ENCODE peak calls at places on chromosomes 7 and 10, in nine cellular contexts. One of them, this sample, is unnamed.

GRCh38 chr10:20247858-20248257 is 431.6 kb downstream of the PLXDC2 start:
- DNase-seq in A549: no peak
- DNase-seq in CD8-positive, alpha-beta memory T cell: no peak
- DNase-seq in G401: no peak
- DNase-seq in stimulated activated CD4-positive, alpha-beta T cell treated with anti-CD3 and anti-CD28 coated beads, Interleukin-2, amount 100 ng/mL, for 24 hours: no peak
- DNase-seq in AG10803: no peak
- DNase-seq in stimulated activated CD8-positive, alpha-beta memory T cell treated with anti-CD3 and anti-CD28 coated beads, Interleukin-15, amount 100 ng/mL, for 24 hours: no peak
- DNase-seq in posterior cingulate gyrus: no peak
- DNase-seq in right lobe of liver: no peak
- DNase-seq in this sample: no peak

GRCh38 chr10:24718031-24718855 is 5.4 kb downstream of the ARHGAP21 start:
- DNase-seq in A549: peak; percentile 77
- DNase-seq in CD8-positive, alpha-beta memory T cell: no peak
- DNase-seq in G401: peak; percentile 73
- DNase-seq in stimulated activated CD4-positive, alpha-beta T cell treated with anti-CD3 and anti-CD28 coated beads, Interleukin-2, amount 100 ng/mL, for 24 hours: no peak
- DNase-seq in AG10803: peak; percentile 88
- DNase-seq in stimulated activated CD8-positive, alpha-beta memory T cell treated with anti-CD3 and anti-CD28 coated beads, Interleukin-15, amount 100 ng/mL, for 24 hours: no peak
- DNase-seq in posterior cingulate gyrus: no peak
- DNase-seq in right lobe of liver: no peak
- DNase-seq in this sample: no peak

GRCh38 chr7:158311791-158312190 is 275.8 kb downstream of the PTPRN2 start:
- DNase-seq in A549: no peak
- DNase-seq in CD8-positive, alpha-beta memory T cell: no peak
- DNase-seq in G401: no peak
- DNase-seq in stimulated activated CD4-positive, alpha-beta T cell treated with anti-CD3 and anti-CD28 coated beads, Interleukin-2, amount 100 ng/mL, for 24 hours: no peak
- DNase-seq in AG10803: no peak
- DNase-seq in stimulated activated CD8-positive, alpha-beta memory T cell treated with anti-CD3 and anti-CD28 coated beads, Interleukin-15, amount 100 ng/mL, for 24 hours: no peak
- DNase-seq in posterior cingulate gyrus: no peak
- DNase-seq in right lobe of liver: no peak
- DNase-seq in this sample: no peak

GRCh38 chr10:47296941-47297340 is 3.1 kb upstream of the GDF10 start:
- DNase-seq in A549: no peak
- DNase-seq in CD8-positive, alpha-beta memory T cell: no peak
- DNase-seq in G401: no peak
- DNase-seq in stimulated activated CD4-positive, alpha-beta T cell treated with anti-CD3 and anti-CD28 coated beads, Interleukin-2, amount 100 ng/mL, for 24 hours: no peak
- DNase-seq in AG10803: no peak
- DNase-seq in stimulated activated CD8-positive, alpha-beta memory T cell treated with anti-CD3 and anti-CD28 coated beads, Interleukin-15, amount 100 ng/mL, for 24 hours: no peak
- DNase-seq in posterior cingulate gyrus: no peak
- DNase-seq in right lobe of liver: no peak
- DNase-seq in this sample: no peak

GRCh38 chr7:19117081-19117869 is at the start of gene TWIST1:
- DNase-seq in A549: peak; percentile 41
- DNase-seq in CD8-positive, alpha-beta memory T cell: no peak
- DNase-seq in G401: no peak
- DNase-seq in stimulated activated CD4-positive, alpha-beta T cell treated with anti-CD3 and anti-CD28 coated beads, Interleukin-2, amount 100 ng/mL, for 24 hours: peak; percentile 9
- DNase-seq in AG10803: peak; percentile 99
- DNase-seq in stimulated activated CD8-positive, alpha-beta memory T cell treated with anti-CD3 and anti-CD28 coated beads, Interleukin-15, amount 100 ng/mL, for 24 hours: no peak
- DNase-seq in posterior cingulate gyrus: no peak
- DNase-seq in right lobe of liver: peak; percentile 52
- DNase-seq in this sample: no peak

GRCh38 chr7:121344093-121344492 is 15.3 kb downstream of the WNT16 start:
- DNase-seq in A549: no peak
- DNase-seq in CD8-positive, alpha-beta memory T cell: no peak
- DNase-seq in G401: no peak
- DNase-seq in stimulated activated CD4-positive, alpha-beta T cell treated with anti-CD3 and anti-CD28 coated beads, Interleukin-2, amount 100 ng/mL, for 24 hours: no peak
- DNase-seq in AG10803: peak; percentile 40
- DNase-seq in stimulated activated CD8-positive, alpha-beta memory T cell treated with anti-CD3 and anti-CD28 coated beads, Interleukin-15, amount 100 ng/mL, for 24 hours: no peak
- DNase-seq in posterior cingulate gyrus: no peak
- DNase-seq in right lobe of liver: no peak
- DNase-seq in this sample: no peak

GRCh38 chr10:44571701-44572100 is 186.8 kb upstream of the CXCL12 start:
- DNase-seq in A549: no peak
- DNase-seq in CD8-positive, alpha-beta memory T cell: no peak
- DNase-seq in G401: no peak
- DNase-seq in stimulated activated CD4-positive, alpha-beta T cell treated with anti-CD3 and anti-CD28 coated beads, Interleukin-2, amount 100 ng/mL, for 24 hours: no peak
- DNase-seq in AG10803: peak; percentile 53
- DNase-seq in stimulated activated CD8-positive, alpha-beta memory T cell treated with anti-CD3 and anti-CD28 coated beads, Interleukin-15, amount 100 ng/mL, for 24 hours: no peak
- DNase-seq in posterior cingulate gyrus: no peak
- DNase-seq in right lobe of liver: no peak
- DNase-seq in this sample: no peak

GRCh38 chr7:22422831-22423615 is 66.1 kb upstream of the RAPGEF5 start:
- DNase-seq in A549: no peak
- DNase-seq in CD8-positive, alpha-beta memory T cell: no peak
- DNase-seq in G401: no peak
- DNase-seq in stimulated activated CD4-positive, alpha-beta T cell treated with anti-CD3 and anti-CD28 coated beads, Interleukin-2, amount 100 ng/mL, for 24 hours: no peak
- DNase-seq in AG10803: no peak
- DNase-seq in stimulated activated CD8-positive, alpha-beta memory T cell treated with anti-CD3 and anti-CD28 coated beads, Interleukin-15, amount 100 ng/mL, for 24 hours: no peak
- DNase-seq in posterior cingulate gyrus: no peak
- DNase-seq in right lobe of liver: no peak
- DNase-seq in this sample: no peak

GRCh38 chr7:101159696-101160674 is 5.4 kb downstream of the VGF start:
- DNase-seq in A549: no peak
- DNase-seq in CD8-positive, alpha-beta memory T cell: no peak
- DNase-seq in G401: no peak
- DNase-seq in stimulated activated CD4-positive, alpha-beta T cell treated with anti-CD3 and anti-CD28 coated beads, Interleukin-2, amount 100 ng/mL, for 24 hours: no peak
- DNase-seq in AG10803: no peak
- DNase-seq in stimulated activated CD8-positive, alpha-beta memory T cell treated with anti-CD3 and anti-CD28 coated beads, Interleukin-15, amount 100 ng/mL, for 24 hours: no peak
- DNase-seq in posterior cingulate gyrus: no peak
- DNase-seq in right lobe of liver: no peak
- DNase-seq in this sample: no peak

GRCh38 chr7:140225562-140226249 is 48.9 kb upstream of the KDM7A start:
- DNase-seq in A549: no peak
- DNase-seq in CD8-positive, alpha-beta memory T cell: no peak
- DNase-seq in G401: no peak
- DNase-seq in stimulated activated CD4-positive, alpha-beta T cell treated with anti-CD3 and anti-CD28 coated beads, Interleukin-2, amount 100 ng/mL, for 24 hours: no peak
- DNase-seq in AG10803: no peak
- DNase-seq in stimulated activated CD8-positive, alpha-beta memory T cell treated with anti-CD3 and anti-CD28 coated beads, Interleukin-15, amount 100 ng/mL, for 24 hours: no peak
- DNase-seq in posterior cingulate gyrus: no peak
- DNase-seq in right lobe of liver: no peak
- DNase-seq in this sample: no peak

GRCh38 chr7:20327047-20327446 is 3.7 kb upstream of the ITGB8 start:
- DNase-seq in A549: no peak
- DNase-seq in CD8-positive, alpha-beta memory T cell: no peak
- DNase-seq in G401: no peak
- DNase-seq in stimulated activated CD4-positive, alpha-beta T cell treated with anti-CD3 and anti-CD28 coated beads, Interleukin-2, amount 100 ng/mL, for 24 hours: no peak
- DNase-seq in AG10803: peak; percentile 67
- DNase-seq in stimulated activated CD8-positive, alpha-beta memory T cell treated with anti-CD3 and anti-CD28 coated beads, Interleukin-15, amount 100 ng/mL, for 24 hours: no peak
- DNase-seq in posterior cingulate gyrus: no peak
- DNase-seq in right lobe of liver: no peak
- DNase-seq in this sample: no peak

GRCh38 chr7:43572516-43573049 is 10.3 kb upstream of the STK17A start:
- DNase-seq in A549: peak; percentile 94
- DNase-seq in CD8-positive, alpha-beta memory T cell: no peak
- DNase-seq in G401: no peak
- DNase-seq in stimulated activated CD4-positive, alpha-beta T cell treated with anti-CD3 and anti-CD28 coated beads, Interleukin-2, amount 100 ng/mL, for 24 hours: peak; percentile 22
- DNase-seq in AG10803: peak; percentile 100
- DNase-seq in stimulated activated CD8-positive, alpha-beta memory T cell treated with anti-CD3 and anti-CD28 coated beads, Interleukin-15, amount 100 ng/mL, for 24 hours: no peak
- DNase-seq in posterior cingulate gyrus: no peak
- DNase-seq in right lobe of liver: no peak
- DNase-seq in this sample: no peak

GRCh38 chr10:89295597-89295996 is 6.2 kb upstream of the IFIT2 start:
- DNase-seq in A549: no peak
- DNase-seq in CD8-positive, alpha-beta memory T cell: no peak
- DNase-seq in G401: no peak
- DNase-seq in stimulated activated CD4-positive, alpha-beta T cell treated with anti-CD3 and anti-CD28 coated beads, Interleukin-2, amount 100 ng/mL, for 24 hours: no peak
- DNase-seq in AG10803: peak; percentile 94
- DNase-seq in stimulated activated CD8-positive, alpha-beta memory T cell treated with anti-CD3 and anti-CD28 coated beads, Interleukin-15, amount 100 ng/mL, for 24 hours: no peak
- DNase-seq in posterior cingulate gyrus: no peak
- DNase-seq in right lobe of liver: no peak
- DNase-seq in this sample: no peak

GRCh38 chr7:22732556-22733126 is 5.6 kb downstream of the IL6 start:
- DNase-seq in A549: peak; percentile 28
- DNase-seq in CD8-positive, alpha-beta memory T cell: no peak
- DNase-seq in G401: no peak
- DNase-seq in stimulated activated CD4-positive, alpha-beta T cell treated with anti-CD3 and anti-CD28 coated beads, Interleukin-2, amount 100 ng/mL, for 24 hours: no peak
- DNase-seq in AG10803: peak; percentile 66
- DNase-seq in stimulated activated CD8-positive, alpha-beta memory T cell treated with anti-CD3 and anti-CD28 coated beads, Interleukin-15, amount 100 ng/mL, for 24 hours: no peak
- DNase-seq in posterior cingulate gyrus: no peak
- DNase-seq in right lobe of liver: no peak
- DNase-seq in this sample: no peak

GRCh38 chr7:27914409-27914808 is 174.4 kb downstream of the TAX1BP1 start:
- DNase-seq in A549: no peak
- DNase-seq in CD8-positive, alpha-beta memory T cell: no peak
- DNase-seq in G401: peak; percentile 46
- DNase-seq in stimulated activated CD4-positive, alpha-beta T cell treated with anti-CD3 and anti-CD28 coated beads, Interleukin-2, amount 100 ng/mL, for 24 hours: no peak
- DNase-seq in AG10803: no peak
- DNase-seq in stimulated activated CD8-positive, alpha-beta memory T cell treated with anti-CD3 and anti-CD28 coated beads, Interleukin-15, amount 100 ng/mL, for 24 hours: no peak
- DNase-seq in posterior cingulate gyrus: no peak
- DNase-seq in right lobe of liver: no peak
- DNase-seq in this sample: no peak

This sample was measured in T-helper 9 cell.